ENCODE peak calls at places on chromosomes 1 and 21, in five cellular contexts. One of them, this sample, is unnamed.

GRCh38 chr1:45914836-45915235 is 111.4 kb downstream of the MAST2 start:
- DNase-seq in nephron progenitor cell: no peak
- DNase-seq in cardiac muscle cell: no peak
- DNase-seq in central memory CD8-positive, alpha-beta T cell: no peak
- DNase-seq in mucosa of descending colon: no peak
- DNase-seq in this sample: no peak

GRCh38 chr1:67514299-67514698 is 84.1 kb upstream of the SERBP1 start:
- DNase-seq in nephron progenitor cell: no peak
- DNase-seq in cardiac muscle cell: no peak
- DNase-seq in central memory CD8-positive, alpha-beta T cell: no peak
- DNase-seq in mucosa of descending colon: no peak
- DNase-seq in this sample: no peak

GRCh38 chr1:107829083-107829771 is 135.8 kb downstream of the VAV3 start:
- DNase-seq in nephron progenitor cell: no peak
- DNase-seq in cardiac muscle cell: no peak
- DNase-seq in central memory CD8-positive, alpha-beta T cell: no peak
- DNase-seq in mucosa of descending colon: no peak
- DNase-seq in this sample: no peak

GRCh38 chr1:197577580-197577979 is 197.7 kb downstream of the DENND1B start:
- DNase-seq in nephron progenitor cell: no peak
- DNase-seq in cardiac muscle cell: no peak
- DNase-seq in central memory CD8-positive, alpha-beta T cell: no peak
- DNase-seq in mucosa of descending colon: no peak
- DNase-seq in this sample: no peak

GRCh38 chr1:17260264-17260663 is 11.4 kb downstream of the PADI3 start:
- DNase-seq in nephron progenitor cell: no peak
- DNase-seq in cardiac muscle cell: no peak
- DNase-seq in central memory CD8-positive, alpha-beta T cell: no peak
- DNase-seq in mucosa of descending colon: peak
- DNase-seq in this sample: no peak

GRCh38 chr21:41894922-41895557 is 15.9 kb upstream of the PRDM15 start:
- DNase-seq in nephron progenitor cell: no peak
- DNase-seq in cardiac muscle cell: no peak
- DNase-seq in central memory CD8-positive, alpha-beta T cell: no peak
- DNase-seq in mucosa of descending colon: no peak
- DNase-seq in this sample: no peak

GRCh38 chr1:150578278-150579109 is 916 bp downstream of the MCL1 start:
- DNase-seq in nephron progenitor cell: no peak
- DNase-seq in cardiac muscle cell: peak
- DNase-seq in central memory CD8-positive, alpha-beta T cell: peak
- DNase-seq in mucosa of descending colon: peak
- DNase-seq in this sample: no peak

GRCh38 chr1:186225089-186225488 is 150.0 kb downstream of the TPR start:
- DNase-seq in nephron progenitor cell: no peak
- DNase-seq in cardiac muscle cell: no peak
- DNase-seq in central memory CD8-positive, alpha-beta T cell: no peak
- DNase-seq in mucosa of descending colon: no peak
- DNase-seq in this sample: no peak

GRCh38 chr1:55848906-55849305 is 633.7 kb upstream of the USP24 start:
- DNase-seq in nephron progenitor cell: no peak
- DNase-seq in cardiac muscle cell: no peak
- DNase-seq in central memory CD8-positive, alpha-beta T cell: no peak
- DNase-seq in mucosa of descending colon: no peak
- DNase-seq in this sample: no peak

GRCh38 chr1:45348609-45348965 is 8.3 kb upstream of the MUTYH start:
- DNase-seq in nephron progenitor cell: no peak
- DNase-seq in cardiac muscle cell: no peak
- DNase-seq in central memory CD8-positive, alpha-beta T cell: no peak
- DNase-seq in mucosa of descending colon: no peak
- DNase-seq in this sample: no peak

GRCh38 chr1:161207173-161207572 is 5.0 kb downstream of the NDUFS2 start:
- DNase-seq in nephron progenitor cell: no peak
- DNase-seq in cardiac muscle cell: no peak
- DNase-seq in central memory CD8-positive, alpha-beta T cell: no peak
- DNase-seq in mucosa of descending colon: no peak
- DNase-seq in this sample: no peak

GRCh38 chr1:8053878-8054567 is 27.9 kb upstream of the ERRFI1 start:
- DNase-seq in nephron progenitor cell: no peak
- DNase-seq in cardiac muscle cell: no peak
- DNase-seq in central memory CD8-positive, alpha-beta T cell: no peak
- DNase-seq in mucosa of descending colon: no peak
- DNase-seq in this sample: no peak

GRCh38 chr1:89643577-89643976 is 10.7 kb downstream of the LRRC8C start:
- DNase-seq in nephron progenitor cell: no peak
- DNase-seq in cardiac muscle cell: no peak
- DNase-seq in central memory CD8-positive, alpha-beta T cell: no peak
- DNase-seq in mucosa of descending colon: no peak
- DNase-seq in this sample: no peak

GRCh38 chr1:113786055-113786454 is 26.2 kb downstream of the RSBN1 start:
- DNase-seq in nephron progenitor cell: no peak
- DNase-seq in cardiac muscle cell: peak
- DNase-seq in central memory CD8-positive, alpha-beta T cell: no peak
- DNase-seq in mucosa of descending colon: no peak
- DNase-seq in this sample: no peak

GRCh38 chr1:23995431-23995837 is 15.3 kb upstream of the SRSF10 start:
- DNase-seq in nephron progenitor cell: no peak
- DNase-seq in cardiac muscle cell: no peak
- DNase-seq in central memory CD8-positive, alpha-beta T cell: no peak
- DNase-seq in mucosa of descending colon: no peak
- DNase-seq in this sample: no peak

GRCh38 chr21:45460611-45461368 is 55.8 kb downstream of the COL18A1 start:
- DNase-seq in nephron progenitor cell: no peak
- DNase-seq in cardiac muscle cell: no peak
- DNase-seq in central memory CD8-positive, alpha-beta T cell: no peak
- DNase-seq in mucosa of descending colon: no peak
- DNase-seq in this sample: no peak

GRCh38 chr1:32606565-32606964 is 43.8 kb downstream of the ZBTB8OS start:
- DNase-seq in nephron progenitor cell: no peak
- DNase-seq in cardiac muscle cell: peak
- DNase-seq in central memory CD8-positive, alpha-beta T cell: no peak
- DNase-seq in mucosa of descending colon: no peak
- DNase-seq in this sample: no peak

GRCh38 chr1:107935396-107936064 is 29.4 kb downstream of the VAV3 start:
- DNase-seq in nephron progenitor cell: no peak
- DNase-seq in cardiac muscle cell: no peak
- DNase-seq in central memory CD8-positive, alpha-beta T cell: no peak
- DNase-seq in mucosa of descending colon: no peak
- DNase-seq in this sample: no peak

GRCh38 chr1:243264718-243265117 is 8.9 kb downstream of the SDCCAG8 start:
- DNase-seq in nephron progenitor cell: no peak
- DNase-seq in cardiac muscle cell: no peak
- DNase-seq in central memory CD8-positive, alpha-beta T cell: no peak
- DNase-seq in mucosa of descending colon: no peak
- DNase-seq in this sample: peak

GRCh38 chr1:153749408-153750005 is 21.7 kb downstream of the INTS3 start:
- DNase-seq in nephron progenitor cell: peak
- DNase-seq in cardiac muscle cell: peak
- DNase-seq in central memory CD8-positive, alpha-beta T cell: peak
- DNase-seq in mucosa of descending colon: peak
- DNase-seq in this sample: peak